ENCODE peak calls at places on chromosomes 1 and 21, in six cellular contexts. One of them, this sample, is unnamed.

GRCh38 chr1:21550097-21550496 is 40.9 kb downstream of the ALPL start:
- DNase-seq in lower lobe of right lung: no peak
- DNase-seq in mammary epithelial cell: no peak
- DNase-seq in IMR-90: peak; percentile 50
- DNase-seq in gastrocnemius medialis: no peak
- DNase-seq in adrenal gland: no peak
- DNase-seq in this sample: no peak

GRCh38 chr1:103111926-103112325 is 3.6 kb upstream of the COL11A1 start:
- DNase-seq in lower lobe of right lung: no peak
- DNase-seq in mammary epithelial cell: peak; percentile 27
- DNase-seq in IMR-90: peak; percentile 13
- DNase-seq in gastrocnemius medialis: no peak
- DNase-seq in adrenal gland: no peak
- DNase-seq in this sample: no peak

GRCh38 chr1:229344139-229344538 is 1.3 kb upstream of the CCSAP start:
- DNase-seq in lower lobe of right lung: no peak
- DNase-seq in mammary epithelial cell: peak; percentile 6
- DNase-seq in IMR-90: no peak
- DNase-seq in gastrocnemius medialis: no peak
- DNase-seq in adrenal gland: no peak
- DNase-seq in this sample: no peak

GRCh38 chr1:113479713-113480676 is 89.7 kb downstream of the MAGI3 start:
- DNase-seq in lower lobe of right lung: no peak
- DNase-seq in mammary epithelial cell: peak; percentile 42
- DNase-seq in IMR-90: no peak
- DNase-seq in gastrocnemius medialis: no peak
- DNase-seq in adrenal gland: no peak
- DNase-seq in this sample: no peak

GRCh38 chr1:112575154-112575804 is 43.7 kb downstream of the ST7L start:
- DNase-seq in lower lobe of right lung: no peak
- DNase-seq in mammary epithelial cell: peak; percentile 68
- DNase-seq in IMR-90: peak; percentile 98
- DNase-seq in gastrocnemius medialis: no peak
- DNase-seq in adrenal gland: peak; percentile 19
- DNase-seq in this sample: no peak

GRCh38 chr1:52632732-52633290 is at the start of gene SHISAL2A:
- DNase-seq in lower lobe of right lung: peak; percentile 68
- DNase-seq in mammary epithelial cell: no peak
- DNase-seq in IMR-90: no peak
- DNase-seq in gastrocnemius medialis: no peak
- DNase-seq in adrenal gland: peak; percentile 39
- DNase-seq in this sample: peak; percentile 15

GRCh38 chr1:36081926-36082485 is 1.9 kb upstream of the TEKT2 start:
- DNase-seq in lower lobe of right lung: no peak
- DNase-seq in mammary epithelial cell: no peak
- DNase-seq in IMR-90: no peak
- DNase-seq in gastrocnemius medialis: no peak
- DNase-seq in adrenal gland: no peak
- DNase-seq in this sample: no peak

GRCh38 chr21:45942011-45942546 is 39.5 kb upstream of the COL6A1 start:
- DNase-seq in lower lobe of right lung: no peak
- DNase-seq in mammary epithelial cell: no peak
- DNase-seq in IMR-90: no peak
- DNase-seq in gastrocnemius medialis: no peak
- DNase-seq in adrenal gland: no peak
- DNase-seq in this sample: no peak

GRCh38 chr21:46363698-46364097 is 39.7 kb downstream of the PCNT start:
- DNase-seq in lower lobe of right lung: no peak
- DNase-seq in mammary epithelial cell: no peak
- DNase-seq in IMR-90: no peak
- DNase-seq in gastrocnemius medialis: no peak
- DNase-seq in adrenal gland: no peak
- DNase-seq in this sample: no peak

GRCh38 chr1:191320062-191320461 is 838.2 kb upstream of the RGS18 start:
- DNase-seq in lower lobe of right lung: no peak
- DNase-seq in mammary epithelial cell: no peak
- DNase-seq in IMR-90: no peak
- DNase-seq in gastrocnemius medialis: no peak
- DNase-seq in adrenal gland: no peak
- DNase-seq in this sample: no peak

GRCh38 chr1:211145944-211146343 is 12.0 kb upstream of the KCNH1 start:
- DNase-seq in lower lobe of right lung: no peak
- DNase-seq in mammary epithelial cell: no peak
- DNase-seq in IMR-90: no peak
- DNase-seq in gastrocnemius medialis: no peak
- DNase-seq in adrenal gland: no peak
- DNase-seq in this sample: no peak

GRCh38 chr1:22262583-22262982 is 119.7 kb upstream of the WNT4 start:
- DNase-seq in lower lobe of right lung: no peak
- DNase-seq in mammary epithelial cell: no peak
- DNase-seq in IMR-90: no peak
- DNase-seq in gastrocnemius medialis: no peak
- DNase-seq in adrenal gland: no peak
- DNase-seq in this sample: no peak

GRCh38 chr1:117320515-117320914 is 46.7 kb upstream of the MAN1A2 start:
- DNase-seq in lower lobe of right lung: no peak
- DNase-seq in mammary epithelial cell: no peak
- DNase-seq in IMR-90: no peak
- DNase-seq in gastrocnemius medialis: no peak
- DNase-seq in adrenal gland: no peak
- DNase-seq in this sample: no peak

GRCh38 chr1:179143332-179143731 is 61.5 kb downstream of the TOR3A start:
- DNase-seq in lower lobe of right lung: no peak
- DNase-seq in mammary epithelial cell: peak; percentile 88
- DNase-seq in IMR-90: peak; percentile 96
- DNase-seq in gastrocnemius medialis: no peak
- DNase-seq in adrenal gland: no peak
- DNase-seq in this sample: no peak

GRCh38 chr1:201019321-201019977 is 4.1 kb downstream of the KIF21B start:
- DNase-seq in lower lobe of right lung: peak; percentile 87
- DNase-seq in mammary epithelial cell: peak; percentile 25
- DNase-seq in IMR-90: no peak
- DNase-seq in gastrocnemius medialis: peak; percentile 41
- DNase-seq in adrenal gland: no peak
- DNase-seq in this sample: no peak
- H3K4me3 ChIP-seq in lower lobe of right lung: no peak overlapping the region
- H3K4me3 ChIP-seq in mammary epithelial cell: no peak overlapping the region
- H3K4me3 ChIP-seq in IMR-90: no peak overlapping the region
- H3K4me3 ChIP-seq in gastrocnemius medialis: no peak overlapping the region
- H3K4me3 ChIP-seq in adrenal gland: no peak overlapping the region
- H3K4me3 ChIP-seq in this sample: no peak overlapping the region

GRCh38 chr1:26701995-26702679 is 6.3 kb downstream of the ARID1A start:
- DNase-seq in lower lobe of right lung: no peak
- DNase-seq in mammary epithelial cell: peak; percentile 69
- DNase-seq in IMR-90: no peak
- DNase-seq in gastrocnemius medialis: no peak
- DNase-seq in adrenal gland: no peak
- DNase-seq in this sample: no peak

GRCh38 chr1:26700711-26701110 is 4.9 kb downstream of the ARID1A start:
- DNase-seq in lower lobe of right lung: no peak
- DNase-seq in mammary epithelial cell: no peak
- DNase-seq in IMR-90: peak; percentile 60
- DNase-seq in gastrocnemius medialis: peak; percentile 39
- DNase-seq in adrenal gland: no peak
- DNase-seq in this sample: no peak

GRCh38 chr1:26703466-26703865 is 7.7 kb downstream of the ARID1A start:
- DNase-seq in lower lobe of right lung: no peak
- DNase-seq in mammary epithelial cell: no peak
- DNase-seq in IMR-90: no peak
- DNase-seq in gastrocnemius medialis: no peak
- DNase-seq in adrenal gland: no peak
- DNase-seq in this sample: no peak

GRCh38 chr1:26702680-26703038 is 6.8 kb downstream of the ARID1A start:
- DNase-seq in lower lobe of right lung: no peak
- DNase-seq in mammary epithelial cell: no peak
- DNase-seq in IMR-90: no peak
- DNase-seq in gastrocnemius medialis: no peak
- DNase-seq in adrenal gland: no peak
- DNase-seq in this sample: no peak

GRCh38 chr1:26701266-26701994 is 5.6 kb downstream of the ARID1A start:
- DNase-seq in lower lobe of right lung: no peak
- DNase-seq in mammary epithelial cell: no peak
- DNase-seq in IMR-90: peak; percentile 93
- DNase-seq in gastrocnemius medialis: no peak
- DNase-seq in adrenal gland: no peak
- DNase-seq in this sample: no peak
- H3K4me1 ChIP-seq in lower lobe of right lung: peaks cover 83% of the 10 kb centered on the region
- H3K4me1 ChIP-seq in mammary epithelial cell: peaks cover 74% of the 10 kb centered on the region
- H3K4me1 ChIP-seq in IMR-90: peaks cover 39% of the 10 kb centered on the region
- H3K4me1 ChIP-seq in gastrocnemius medialis: peaks cover 80% of the 10 kb centered on the region
- H3K4me1 ChIP-seq in adrenal gland: peaks cover 48% of the 10 kb centered on the region
- H3K4me1 ChIP-seq in this sample: peaks cover 76% of the 10 kb centered on the region

DNA sequence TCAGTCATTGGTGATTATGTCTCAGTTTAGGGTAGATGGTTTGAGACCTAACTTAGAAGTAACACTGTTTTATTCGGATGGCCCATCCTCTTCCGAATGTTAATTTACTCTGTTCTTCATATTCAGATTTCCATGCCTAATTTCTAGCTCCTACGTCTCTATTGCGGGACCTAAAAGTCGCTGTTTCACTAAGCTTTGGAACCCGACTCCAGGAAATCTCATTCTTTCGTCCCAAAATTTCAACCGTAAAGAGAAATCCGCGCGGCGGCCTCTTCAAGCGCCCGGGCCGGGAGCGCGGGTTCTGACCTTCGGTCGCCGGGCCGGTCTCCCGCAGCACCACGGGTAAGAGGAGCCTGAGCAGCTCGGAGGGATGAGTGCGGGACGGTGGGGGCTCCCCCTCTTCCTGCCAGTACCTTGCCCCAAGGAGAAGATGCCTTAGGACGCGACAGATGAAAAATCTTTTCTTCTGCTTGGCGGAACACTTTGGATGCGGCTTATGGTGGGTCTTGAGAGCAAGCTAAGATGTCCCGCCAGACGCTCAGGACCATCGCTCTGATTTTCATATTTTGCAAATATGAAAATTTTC is 128.7 kb downstream of the PPIAL4G start:
- DNase-seq in lower lobe of right lung: no peak
- DNase-seq in mammary epithelial cell: no peak
- DNase-seq in IMR-90: no peak
- DNase-seq in gastrocnemius medialis: no peak
- DNase-seq in adrenal gland: no peak
- DNase-seq in this sample: no peak
- H3K4me3 ChIP-seq in lower lobe of right lung: no peak overlapping the region
- H3K4me3 ChIP-seq in mammary epithelial cell: no peak overlapping the region
- H3K4me3 ChIP-seq in IMR-90: no peak overlapping the region
- H3K4me3 ChIP-seq in gastrocnemius medialis: no peak overlapping the region
- H3K4me3 ChIP-seq in adrenal gland: no peak overlapping the region
- H3K4me3 ChIP-seq in this sample: peak overlapping the region; percentile 18

GRCh38 chr1:29806646-29807319 is 570.5 kb downstream of the PTPRU start:
- DNase-seq in lower lobe of right lung: no peak
- DNase-seq in mammary epithelial cell: no peak
- DNase-seq in IMR-90: no peak
- DNase-seq in gastrocnemius medialis: no peak
- DNase-seq in adrenal gland: no peak
- DNase-seq in this sample: no peak

GRCh38 chr1:29805896-29806160 is 569.5 kb downstream of the PTPRU start:
- DNase-seq in lower lobe of right lung: no peak
- DNase-seq in mammary epithelial cell: no peak
- DNase-seq in IMR-90: no peak
- DNase-seq in gastrocnemius medialis: no peak
- DNase-seq in adrenal gland: peak; percentile 3
- DNase-seq in this sample: no peak

GRCh38 chr1:29810121-29811120 is 574.1 kb downstream of the PTPRU start:
- DNase-seq in lower lobe of right lung: no peak
- DNase-seq in mammary epithelial cell: no peak
- DNase-seq in IMR-90: no peak
- DNase-seq in gastrocnemius medialis: no peak
- DNase-seq in adrenal gland: no peak
- DNase-seq in this sample: no peak

GRCh38 chr1:29809446-29810120 is 573.3 kb downstream of the PTPRU start:
- DNase-seq in lower lobe of right lung: no peak
- DNase-seq in mammary epithelial cell: no peak
- DNase-seq in IMR-90: no peak
- DNase-seq in gastrocnemius medialis: no peak
- DNase-seq in adrenal gland: no peak
- DNase-seq in this sample: no peak

GRCh38 chr1:29808141-29808995 is 572.0 kb downstream of the PTPRU start:
- DNase-seq in lower lobe of right lung: no peak
- DNase-seq in mammary epithelial cell: no peak
- DNase-seq in IMR-90: no peak
- DNase-seq in gastrocnemius medialis: no peak
- DNase-seq in adrenal gland: no peak
- DNase-seq in this sample: no peak
- H3K4me1 ChIP-seq in lower lobe of right lung: no peaks in the 10 kb centered on the region
- H3K4me1 ChIP-seq in mammary epithelial cell: no peaks in the 10 kb centered on the region
- H3K4me1 ChIP-seq in IMR-90: no peaks in the 10 kb centered on the region
- H3K4me1 ChIP-seq in gastrocnemius medialis: no peaks in the 10 kb centered on the region
- H3K4me1 ChIP-seq in adrenal gland: no peaks in the 10 kb centered on the region
- H3K4me1 ChIP-seq in this sample: peaks cover 8% of the 10 kb centered on the region

DNA sequence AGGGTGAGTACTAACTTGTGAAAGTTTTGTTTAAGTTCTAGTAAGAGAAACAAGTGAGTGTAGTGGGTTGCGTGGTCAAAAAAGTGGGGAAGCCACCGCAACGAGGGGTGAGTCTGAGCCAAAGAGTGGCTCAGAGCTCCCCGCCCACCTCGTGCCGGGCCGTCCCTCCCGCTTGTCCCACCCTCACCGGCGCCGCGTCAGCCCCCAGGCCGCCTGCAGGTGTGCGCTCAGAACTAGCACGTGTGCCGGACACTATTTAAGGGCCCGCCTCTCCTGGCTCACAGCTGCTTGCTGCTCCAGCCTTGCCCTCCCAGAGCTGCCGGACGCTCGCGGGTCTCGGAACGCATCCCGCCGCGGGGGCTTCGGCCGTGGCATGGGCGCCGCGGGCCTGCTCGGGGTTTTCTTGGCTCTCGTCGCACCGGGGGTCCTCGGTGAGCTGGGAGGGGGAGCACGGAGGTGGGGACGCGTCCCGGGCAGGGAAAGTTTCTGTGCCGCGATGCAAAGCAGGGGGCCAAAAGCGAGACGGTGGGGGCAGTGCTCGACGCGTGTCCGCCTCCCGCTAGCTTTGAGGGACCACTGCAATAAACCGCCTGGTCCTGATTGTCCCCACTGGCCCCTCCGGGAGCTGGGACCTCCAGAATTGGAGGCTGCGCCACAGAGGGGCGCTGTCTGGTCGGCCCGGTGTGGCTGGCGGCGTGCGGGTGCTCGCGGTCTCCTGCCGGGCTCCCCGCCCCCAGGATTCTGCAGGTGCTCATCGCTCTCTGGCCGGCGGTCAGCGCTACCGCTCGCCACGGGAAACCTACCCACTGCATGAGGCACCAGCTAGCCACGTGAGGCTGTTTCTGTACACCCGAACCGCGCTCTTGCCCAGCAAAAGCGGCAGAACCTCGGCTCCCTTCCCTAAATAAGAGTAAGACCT is at the start of gene CR2:
- DNase-seq in lower lobe of right lung: peak; percentile 65
- DNase-seq in mammary epithelial cell: peak; percentile 21
- DNase-seq in IMR-90: no peak
- DNase-seq in gastrocnemius medialis: peak; percentile 14
- DNase-seq in adrenal gland: peak; percentile 17
- DNase-seq in this sample: peak; percentile 18
- H3K4me3 ChIP-seq in lower lobe of right lung: peak within 1 kb of the TSS; percentile 53
- H3K4me3 ChIP-seq in mammary epithelial cell: peak within 1 kb of the TSS; percentile 31
- H3K4me3 ChIP-seq in IMR-90: no peak within 1 kb of the TSS
- H3K4me3 ChIP-seq in gastrocnemius medialis: peak within 1 kb of the TSS; percentile 51
- H3K4me3 ChIP-seq in adrenal gland: no peak within 1 kb of the TSS
- H3K4me3 ChIP-seq in this sample: peak within 1 kb of the TSS; percentile 52

This sample was measured in heart right ventricle.